ENCODE peak calls at places on chromosome 2, in six cellular contexts. One of them, this sample, is unnamed.
A peak's percentile ranks its signal among the peaks of the same experiment; 100 is the strongest.

GRCh38 chr2:96923810-96924774 is 54.2 kb upstream of the SEMA4C start:
- DNase-seq in H1: no peak
- DNase-seq in SK-N-SH: no peak
- DNase-seq in K562: peak; percentile 84
- DNase-seq in HCT116: no peak
- DNase-seq in HepG2: no peak
- DNase-seq in this sample: no peak

GRCh38 chr2:178886006-178886405 is 78.8 kb upstream of the TTN start:
- DNase-seq in H1: no peak
- DNase-seq in HCT116: no peak
- DNase-seq in HepG2: no peak
- DNase-seq in K562: no peak
- DNase-seq in SK-N-SH: no peak
- DNase-seq in this sample: no peak

GRCh38 chr2:158507679-158508078 is 50.9 kb downstream of the PKP4 start:
- DNase-seq in HepG2: no peak
- DNase-seq in SK-N-SH: no peak
- DNase-seq in K562: no peak
- DNase-seq in H1: no peak
- DNase-seq in HCT116: no peak
- DNase-seq in this sample: no peak

GRCh38 chr2:191693778-191694177 is 15.8 kb downstream of the NABP1 start:
- DNase-seq in K562: no peak
- DNase-seq in HepG2: no peak
- DNase-seq in H1: no peak
- DNase-seq in HCT116: no peak
- DNase-seq in SK-N-SH: no peak
- DNase-seq in this sample: no peak

GRCh38 chr2:127593228-127594115 is 52.5 kb upstream of the GPR17 start:
- DNase-seq in H1: no peak
- DNase-seq in HCT116: no peak
- DNase-seq in HepG2: no peak
- DNase-seq in K562: no peak
- DNase-seq in SK-N-SH: no peak
- DNase-seq in this sample: no peak

GRCh38 chr2:33107690-33108482 is 161.1 kb downstream of the LTBP1 start:
- DNase-seq in SK-N-SH: no peak
- DNase-seq in HCT116: no peak
- DNase-seq in K562: no peak
- DNase-seq in H1: no peak
- DNase-seq in HepG2: no peak
- DNase-seq in this sample: no peak

GRCh38 chr2:10544252-10544651 is 96.1 kb upstream of the ODC1 start:
- DNase-seq in SK-N-SH: no peak
- DNase-seq in HepG2: no peak
- DNase-seq in HCT116: no peak
- DNase-seq in K562: no peak
- DNase-seq in H1: no peak
- DNase-seq in this sample: no peak

GRCh38 chr2:157312866-157313486 is 12.6 kb downstream of the ERMN start:
- DNase-seq in K562: no peak
- DNase-seq in SK-N-SH: no peak
- DNase-seq in HepG2: no peak
- DNase-seq in HCT116: no peak
- DNase-seq in H1: no peak
- DNase-seq in this sample: no peak

GRCh38 chr2:164642946-164643555 is 21.8 kb upstream of the GRB14 start:
- DNase-seq in K562: no peak
- DNase-seq in HepG2: no peak
- DNase-seq in HCT116: no peak
- DNase-seq in H1: no peak
- DNase-seq in SK-N-SH: no peak
- DNase-seq in this sample: no peak

GRCh38 chr2:61537590-61538178 is 472 bp downstream of the XPO1 start:
- DNase-seq in SK-N-SH: no peak
- DNase-seq in HCT116: no peak
- DNase-seq in HepG2: no peak
- DNase-seq in K562: no peak
- DNase-seq in H1: no peak
- DNase-seq in this sample: no peak

GRCh38 chr2:102166189-102166845 is 20.5 kb upstream of the IL1RL2 start:
- DNase-seq in HepG2: peak; percentile 67
- DNase-seq in HCT116: no peak
- DNase-seq in SK-N-SH: no peak
- DNase-seq in H1: no peak
- DNase-seq in K562: peak; percentile 25
- DNase-seq in this sample: no peak

GRCh38 chr2:170680172-170680913 is 34.8 kb upstream of the SP5 start:
- DNase-seq in H1: no peak
- DNase-seq in SK-N-SH: no peak
- DNase-seq in HepG2: no peak
- DNase-seq in HCT116: no peak
- DNase-seq in K562: no peak
- DNase-seq in this sample: no peak

GRCh38 chr2:184336688-184337087 is 261.6 kb upstream of the ZNF804A start:
- DNase-seq in HepG2: no peak
- DNase-seq in H1: no peak
- DNase-seq in HCT116: no peak
- DNase-seq in K562: no peak
- DNase-seq in SK-N-SH: no peak
- DNase-seq in this sample: no peak

GRCh38 chr2:65388626-65389390 is 43.6 kb downstream of the SPRED2 start:
- DNase-seq in K562: no peak
- DNase-seq in HepG2: no peak
- DNase-seq in HCT116: no peak
- DNase-seq in SK-N-SH: peak; percentile 30
- DNase-seq in H1: no peak
- DNase-seq in this sample: no peak

GRCh38 chr2:69559696-69560482 is 83.7 kb downstream of the AAK1 start:
- DNase-seq in HepG2: peak; percentile 86
- DNase-seq in H1: peak; percentile 15
- DNase-seq in HCT116: peak; percentile 66
- DNase-seq in K562: peak; percentile 66
- DNase-seq in SK-N-SH: peak; percentile 44
- DNase-seq in this sample: peak; percentile 31

GRCh38 chr2:238585836-238586821 is 159.4 kb downstream of the ASB1 start:
- DNase-seq in K562: no peak
- DNase-seq in H1: no peak
- DNase-seq in HepG2: no peak
- DNase-seq in HCT116: no peak
- DNase-seq in SK-N-SH: no peak
- DNase-seq in this sample: no peak

GRCh38 chr2:199064201-199064600 is 393.5 kb downstream of the SATB2 start:
- DNase-seq in HCT116: no peak
- DNase-seq in SK-N-SH: no peak
- DNase-seq in K562: no peak
- DNase-seq in H1: no peak
- DNase-seq in HepG2: no peak
- DNase-seq in this sample: no peak

GRCh38 chr2:134522856-134523460 is 195.8 kb downstream of the TMEM163 start:
- DNase-seq in SK-N-SH: peak; percentile 40
- DNase-seq in K562: no peak
- DNase-seq in H1: no peak
- DNase-seq in HCT116: no peak
- DNase-seq in HepG2: no peak
- DNase-seq in this sample: no peak

GRCh38 chr2:239600650-239601049 is 199.8 kb upstream of the HDAC4 start:
- DNase-seq in K562: no peak
- DNase-seq in SK-N-SH: no peak
- DNase-seq in HepG2: no peak
- DNase-seq in H1: no peak
- DNase-seq in HCT116: no peak
- DNase-seq in this sample: no peak

GRCh38 chr2:112187805-112188596 is 49.8 kb downstream of the FBLN7 start:
- DNase-seq in H1: no peak
- DNase-seq in HepG2: no peak
- DNase-seq in SK-N-SH: no peak
- DNase-seq in K562: peak; percentile 84
- DNase-seq in HCT116: peak; percentile 13
- DNase-seq in this sample: no peak

GRCh38 chr2:41717883-41718282 is 329.9 kb upstream of the PKDCC start:
- DNase-seq in K562: no peak
- DNase-seq in HCT116: no peak
- DNase-seq in H1: no peak
- DNase-seq in HepG2: no peak
- DNase-seq in SK-N-SH: no peak
- DNase-seq in this sample: no peak

GRCh38 chr2:229160180-229160579 is 110.9 kb downstream of the PID1 start:
- DNase-seq in HepG2: peak; percentile 74
- DNase-seq in K562: no peak
- DNase-seq in H1: no peak
- DNase-seq in SK-N-SH: no peak
- DNase-seq in HCT116: no peak
- DNase-seq in this sample: no peak
- TF ChIP-seq JUND in HepG2: no peak
- TF ChIP-seq JUND in K562: no peak
- TF ChIP-seq JUND in H1: no peak
- TF ChIP-seq JUND in SK-N-SH: no peak
- TF ChIP-seq JUND in HCT116: no peak
- TF ChIP-seq JUND in this sample: no peak

DNA sequence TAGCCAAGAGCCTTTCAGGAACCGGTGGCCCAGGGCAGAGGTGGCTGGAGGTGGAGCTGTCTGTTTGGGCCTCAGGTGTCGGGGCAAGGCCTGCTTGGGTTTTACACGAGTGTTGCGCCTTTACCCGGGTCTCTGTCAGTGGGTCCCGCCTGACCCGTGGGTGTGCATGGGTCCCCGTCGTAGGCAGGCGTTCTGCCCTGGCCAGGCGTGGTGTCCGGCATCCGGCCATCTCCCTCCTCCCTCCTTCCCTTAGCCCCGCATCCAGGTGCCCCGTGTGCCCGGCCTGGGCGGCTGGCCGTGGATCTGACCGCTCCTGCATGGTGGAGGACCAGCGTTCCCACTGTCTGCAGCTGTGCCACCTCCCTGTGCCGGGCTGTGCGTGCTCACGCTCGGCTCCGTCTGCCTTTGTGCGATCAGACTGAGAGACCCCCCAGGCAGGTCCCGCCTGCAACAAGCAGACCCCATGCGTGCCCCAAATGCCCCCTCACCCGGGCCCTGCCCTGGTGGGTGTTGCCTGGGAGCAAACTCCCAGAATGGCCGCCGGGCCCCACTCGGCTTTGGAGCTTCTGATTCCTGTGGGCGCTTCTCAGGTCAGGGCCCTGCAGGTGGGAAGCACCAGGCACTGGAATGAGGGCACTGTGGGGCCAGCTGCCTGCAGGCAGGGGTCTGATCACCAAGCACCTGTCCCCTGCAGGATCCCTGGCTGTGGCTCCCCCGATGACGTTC is 4.2 kb downstream of the NEU4 start:
- DNase-seq in H1: no peak
- DNase-seq in HepG2: no peak
- DNase-seq in SK-N-SH: peak; percentile 21
- DNase-seq in K562: no peak
- DNase-seq in HCT116: no peak
- DNase-seq in this sample: no peak
- TF ChIP-seq JUND in H1: no peak
- TF ChIP-seq JUND in HepG2: no peak
- TF ChIP-seq JUND in SK-N-SH: no peak
- TF ChIP-seq JUND in K562: no peak
- TF ChIP-seq JUND in HCT116: no peak
- TF ChIP-seq JUND in this sample: no peak

GRCh38 chr2:20561703-20562454 is 89.0 kb downstream of the HS1BP3 start:
- DNase-seq in HepG2: no peak
- DNase-seq in H1: no peak
- DNase-seq in SK-N-SH: no peak
- DNase-seq in K562: peak; percentile 53
- DNase-seq in HCT116: no peak
- DNase-seq in this sample: no peak
- TF ChIP-seq JUND in HepG2: no peak
- TF ChIP-seq JUND in H1: peak; percentile 83
- TF ChIP-seq JUND in SK-N-SH: peak; percentile 96
- TF ChIP-seq JUND in K562: peak; percentile 94
- TF ChIP-seq JUND in HCT116: no peak
- TF ChIP-seq JUND in this sample: no peak

DNA sequence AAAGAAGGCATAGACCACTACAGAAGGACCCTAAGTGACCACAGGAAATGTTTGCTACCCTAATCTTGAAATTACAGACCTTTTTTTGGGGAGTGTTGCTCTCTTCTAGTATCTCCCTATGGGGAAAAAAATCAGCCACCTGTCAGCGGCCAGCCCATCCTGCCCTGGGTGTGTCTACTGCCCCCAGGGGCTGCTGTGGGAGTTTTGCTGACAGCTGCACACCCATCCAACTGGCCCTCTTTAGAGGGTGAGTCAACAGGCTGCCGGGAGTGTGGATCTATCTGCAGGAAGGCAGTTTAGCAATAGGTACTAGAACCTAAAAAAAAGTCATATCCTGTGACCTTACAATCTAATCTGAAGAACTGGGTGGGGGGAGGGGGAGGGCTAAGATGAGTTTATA is 796 bp upstream of the DYSF start:
- DNase-seq in K562: peak; percentile 89
- DNase-seq in H1: no peak
- DNase-seq in HCT116: peak; percentile 10
- DNase-seq in HepG2: no peak
- DNase-seq in SK-N-SH: no peak
- DNase-seq in this sample: no peak
- TF ChIP-seq JUND in K562: peak; percentile 82
- TF ChIP-seq JUND in H1: peak; percentile 43
- TF ChIP-seq JUND in HCT116: no peak
- TF ChIP-seq JUND in HepG2: no peak
- TF ChIP-seq JUND in SK-N-SH: no peak
- TF ChIP-seq JUND in this sample: no peak

DNA sequence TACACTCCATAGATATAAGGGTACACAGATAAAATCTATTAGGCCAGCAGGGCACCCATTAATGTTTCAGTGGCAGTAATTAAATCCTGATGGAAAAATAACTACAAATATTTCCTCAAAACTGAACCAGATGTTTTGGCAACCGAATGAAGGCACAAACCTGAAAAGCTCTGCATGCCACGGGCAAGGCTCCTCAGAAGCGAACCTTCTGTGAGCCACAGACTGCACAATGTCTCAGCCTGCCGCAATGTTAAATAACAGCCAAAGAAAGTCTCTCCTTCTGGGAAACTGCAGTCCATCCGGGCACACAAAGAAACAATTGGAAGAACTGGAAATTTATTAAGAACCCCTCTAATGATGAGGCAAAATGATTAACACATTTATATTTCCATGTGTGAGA is 237.6 kb downstream of the EPHA4 start:
- DNase-seq in HCT116: no peak
- DNase-seq in HepG2: no peak
- DNase-seq in SK-N-SH: no peak
- DNase-seq in K562: no peak
- DNase-seq in H1: no peak
- DNase-seq in this sample: no peak
- TF ChIP-seq JUND in HCT116: no peak
- TF ChIP-seq JUND in HepG2: no peak
- TF ChIP-seq JUND in SK-N-SH: no peak
- TF ChIP-seq JUND in K562: no peak
- TF ChIP-seq JUND in H1: no peak
- TF ChIP-seq JUND in this sample: no peak

DNA sequence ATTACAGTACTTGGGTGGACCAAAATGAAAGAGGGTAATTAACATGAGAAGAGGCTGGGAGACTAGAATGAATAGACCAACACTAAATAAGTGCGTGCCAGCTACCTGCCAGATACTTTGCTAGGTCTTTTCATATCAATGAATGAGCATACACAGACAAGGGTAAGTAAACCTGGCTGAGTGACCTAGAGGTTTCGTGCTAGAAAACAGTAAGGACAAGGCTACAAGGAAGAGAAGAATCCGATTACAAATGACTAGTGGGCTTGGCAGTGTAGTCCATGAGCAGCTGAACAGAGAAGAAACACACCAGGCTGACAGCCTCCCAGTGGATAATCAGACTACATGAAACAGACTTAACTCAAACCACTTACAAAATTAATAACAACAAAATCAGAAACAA is 64.6 kb downstream of the THADA start:
- DNase-seq in SK-N-SH: no peak
- DNase-seq in HCT116: no peak
- DNase-seq in K562: no peak
- DNase-seq in HepG2: no peak
- DNase-seq in H1: no peak
- DNase-seq in this sample: no peak
- TF ChIP-seq JUND in SK-N-SH: no peak
- TF ChIP-seq JUND in HCT116: no peak
- TF ChIP-seq JUND in K562: no peak
- TF ChIP-seq JUND in HepG2: no peak
- TF ChIP-seq JUND in H1: no peak
- TF ChIP-seq JUND in this sample: no peak